ENCODE peak calls at places on chromosomes 11 and 22, in five cellular contexts. X, U, Q, D and G are unnamed samples.
A peak's percentile ranks its signal among the peaks of the same experiment; 100 is the strongest.

GRCh38 chr22:36160499-36160942 is at the start of gene APOL3:
- DNase-seq in X (peak; percentile 64), U (no peak), Q (peak; percentile 67), D (no peak), G (peak; percentile 42)

GRCh38 chr22:26890870-26891269 is 233.5 kb downstream of the MIAT start:
- DNase-seq in X (peak; percentile 5), U (no peak), Q (no peak), D (no peak), G (no peak)

GRCh38 chr11:65584102-65584501 is 8.2 kb downstream of the EHBP1L1 start:
- DNase-seq in X (no peak), U (no peak), Q (peak; percentile 33), D (no peak), G (no peak)

GRCh38 chr22:30502153-30502552 is 3.3 kb downstream of the SEC14L4 start:
- DNase-seq in X (no peak), U (no peak), Q (no peak), D (no peak), G (no peak)

GRCh38 chr11:76152086-76152658 is 54.1 kb downstream of the WNT11 start:
- DNase-seq in X (peak; percentile 95), U (peak; percentile 71), Q (peak; percentile 87), D (no peak), G (peak; percentile 93)

GRCh38 chr22:35921777-35922176 is 106.8 kb downstream of the RBFOX2 start:
- DNase-seq in X (peak; percentile 61), U (peak; percentile 30), Q (no peak), D (peak; percentile 88), G (peak; percentile 34)

GRCh38 chr22:40190501-40190900 is 12.8 kb downstream of the TNRC6B start:
- DNase-seq in X (no peak), U (no peak), Q (no peak), D (no peak), G (no peak)

GRCh38 chr22:27975381-27976013 is 56.4 kb upstream of the PITPNB start:
- DNase-seq in X (no peak), U (no peak), Q (no peak), D (no peak), G (no peak)

GRCh38 chr11:130854483-130854882 is 61.8 kb downstream of the SNX19 start:
- DNase-seq in X (no peak), U (no peak), Q (no peak), D (no peak), G (no peak)

GRCh38 chr11:134674974-134675373 is 262.9 kb upstream of the B3GAT1 start:
- DNase-seq in X (no peak), U (no peak), Q (no peak), D (no peak), G (no peak)

GRCh38 chr11:82682003-82682751 is 51.5 kb downstream of the FAM181B start:
- DNase-seq in X (peak; percentile 12), U (no peak), Q (no peak), D (peak; percentile 52), G (no peak)
- TF ChIP-seq CTCF in X (peak; percentile 66), U (peak; percentile 50), Q (no peak), D (peak; percentile 42), G (peak; percentile 51)

GRCh38 chr11:36566407-36567053 is 1.3 kb upstream of the RAG1 start:
- DNase-seq in X (no peak), U (no peak), Q (no peak), D (no peak), G (peak; percentile 10)

GRCh38 chr11:36565033-36565610 is 2.7 kb upstream of the RAG1 start:
- DNase-seq in X (no peak), U (no peak), Q (no peak), D (no peak), G (no peak)

GRCh38 chr11:36569095-36569494 is 1.3 kb downstream of the RAG1 start:
- DNase-seq in X (no peak), U (no peak), Q (no peak), D (no peak), G (no peak)

GRCh38 chr11:36567684-36568083 is at the start of gene RAG1:
- DNase-seq in X (no peak), U (no peak), Q (no peak), D (no peak), G (no peak)

DNA sequence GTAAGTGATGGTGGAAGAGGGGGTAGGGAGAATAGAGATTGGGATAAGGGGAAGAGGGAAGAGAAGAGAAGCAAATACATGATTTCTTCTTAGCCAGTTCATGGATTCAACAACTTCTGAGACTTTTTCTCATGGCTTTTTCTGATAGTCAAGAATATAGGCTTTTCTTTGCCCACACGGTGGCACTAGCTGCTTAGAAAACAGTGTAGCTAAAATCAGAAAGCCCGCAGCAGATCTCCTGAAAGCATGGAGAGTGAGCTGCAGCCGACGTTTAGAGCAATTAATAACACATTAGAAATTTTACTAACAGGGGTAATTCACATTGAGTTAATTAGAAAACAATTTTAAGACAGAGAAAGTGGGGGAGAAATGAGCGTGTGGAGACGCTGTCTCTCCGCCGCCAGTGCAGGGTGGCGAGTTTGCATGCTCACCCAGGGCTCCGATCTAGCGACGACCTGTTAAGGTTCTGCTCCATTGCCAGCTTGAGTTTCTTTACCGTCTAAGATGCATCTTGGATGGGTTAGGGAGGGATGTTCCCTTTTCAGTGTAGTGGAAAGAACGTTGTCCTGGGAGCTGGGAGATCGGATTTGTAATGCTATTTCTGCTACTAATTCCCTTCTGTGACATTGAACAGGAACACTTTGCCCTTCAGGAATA is 3.3 kb upstream of the RAG1 start:
- DNase-seq in X (peak; percentile 70), U (no peak), Q (peak; percentile 45), D (peak; percentile 25), G (peak; percentile 45)
- TF ChIP-seq CTCF in X (peak; percentile 72), U (peak; percentile 55), Q (peak; percentile 33), D (peak; percentile 66), G (peak; percentile 44)

DNA sequence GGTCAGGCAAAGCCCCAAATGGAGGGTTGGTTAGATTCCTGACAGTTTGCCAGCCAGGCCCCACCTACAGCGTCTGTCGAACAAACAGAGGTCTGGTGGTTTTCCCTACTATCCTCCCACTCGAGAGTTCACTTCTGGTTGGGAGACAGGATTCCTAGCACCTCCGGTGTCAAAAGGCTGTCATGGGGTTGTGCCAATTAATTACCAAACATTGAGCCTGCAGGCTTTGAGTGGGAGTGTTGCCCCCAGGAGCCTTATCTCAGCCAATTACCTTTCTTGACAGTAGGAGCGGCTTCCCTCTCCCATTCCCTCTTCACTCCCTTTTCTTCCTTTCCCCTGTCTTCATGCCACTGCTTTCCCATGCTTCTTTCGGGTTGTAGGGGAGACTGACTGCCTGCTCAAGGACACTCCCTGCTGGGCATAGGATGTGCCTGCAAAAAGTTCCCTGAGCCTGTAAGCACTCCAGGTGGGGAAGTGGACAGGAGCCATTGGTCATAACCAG is 4.7 kb upstream of the TTC36 start:
- DNase-seq in X (no peak), U (no peak), Q (no peak), D (no peak), G (no peak)
- TF ChIP-seq CTCF in X (no peak), U (peak; percentile 6), Q (no peak), D (peak; percentile 55), G (no peak)

DNA sequence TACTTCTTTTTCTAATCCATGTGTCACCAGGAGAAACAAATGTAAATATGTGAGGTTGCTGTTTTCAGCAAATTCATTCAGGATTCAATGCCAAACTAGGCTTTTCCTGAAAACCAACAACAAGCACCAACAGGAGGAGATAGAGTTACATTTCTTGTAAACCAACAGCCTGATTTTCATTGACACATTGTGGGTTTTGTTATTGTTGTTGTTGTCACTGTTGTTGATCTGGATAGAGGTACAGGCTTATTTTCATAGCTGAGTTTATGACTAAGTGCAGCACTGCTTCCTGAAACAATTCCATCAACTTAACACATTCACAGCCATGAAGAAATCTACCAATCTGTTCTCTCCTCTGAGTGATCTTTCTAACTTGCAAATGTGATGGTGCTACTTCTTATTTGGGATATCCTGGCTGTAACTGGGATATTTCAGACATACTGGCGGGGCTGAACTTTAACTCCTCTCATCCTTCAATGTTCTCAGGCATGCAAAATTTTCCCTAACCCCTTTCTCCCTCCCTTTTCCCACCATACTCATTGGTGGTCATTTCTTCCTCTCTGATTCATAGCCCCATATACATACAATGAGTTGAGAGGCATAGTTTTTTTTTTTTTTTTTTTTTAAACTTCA is 65.5 kb downstream of the ME3 start:
- DNase-seq in X (no peak), U (no peak), Q (no peak), D (no peak), G (no peak)
- TF ChIP-seq CTCF in X (no peak), U (no peak), Q (no peak), D (no peak), G (no peak)

GRCh38 chr11:67572747-67573419 is 10.7 kb upstream of the GSTP1 start:
- DNase-seq in X (peak; percentile 51), U (no peak), Q (no peak), D (no peak), G (no peak)
- TF ChIP-seq CTCF in X (peak; percentile 73), U (peak; percentile 76), Q (peak; percentile 40), D (peak; percentile 79), G (peak; percentile 78)

GRCh38 chr11:116079580-116079979 is 575.4 kb upstream of the CADM1 start:
- DNase-seq in X (no peak), U (no peak), Q (no peak), D (no peak), G (no peak)

GRCh38 chr11:116073854-116074837 is 569.9 kb upstream of the CADM1 start:
- DNase-seq in X (no peak), U (no peak), Q (no peak), D (no peak), G (peak; percentile 71)

GRCh38 chr11:116072776-116073175 is 568.6 kb upstream of the CADM1 start:
- DNase-seq in X (peak; percentile 6), U (no peak), Q (no peak), D (no peak), G (no peak)

GRCh38 chr11:116078101-116078561 is 573.9 kb upstream of the CADM1 start:
- DNase-seq in X (no peak), U (no peak), Q (no peak), D (no peak), G (peak; percentile 43)

GRCh38 chr11:116077092-116077491 is 572.9 kb upstream of the CADM1 start:
- DNase-seq in X (no peak), U (no peak), Q (no peak), D (no peak), G (no peak)
- TF ChIP-seq CTCF in X (no peak), U (no peak), Q (no peak), D (no peak), G (no peak)

GRCh38 chr11:119705362-119705761 is 23.6 kb downstream of the NECTIN1 start:
- DNase-seq in X (no peak), U (no peak), Q (no peak), D (no peak), G (no peak)

GRCh38 chr11:119704849-119705248 is 24.2 kb downstream of the NECTIN1 start:
- DNase-seq in X (no peak), U (no peak), Q (no peak), D (no peak), G (no peak)

GRCh38 chr11:119709171-119709570 is 19.8 kb downstream of the NECTIN1 start:
- DNase-seq in X (no peak), U (no peak), Q (no peak), D (no peak), G (no peak)

GRCh38 chr11:119706029-119706428 is 23.0 kb downstream of the NECTIN1 start:
- DNase-seq in X (no peak), U (no peak), Q (no peak), D (no peak), G (no peak)

GRCh38 chr11:119706887-119707286 is 22.1 kb downstream of the NECTIN1 start:
- DNase-seq in X (no peak), U (no peak), Q (no peak), D (no peak), G (no peak)
- TF ChIP-seq CTCF in X (no peak), U (no peak), Q (no peak), D (peak; percentile 37), G (no peak)